ENCODE peak calls at places on chromosome 11, in eight cellular contexts. G is Right ventricle myocardium superior, D is COR-L47, O is NCI-H524, T is fibroblast of the aortic adventitia, C is retina, V is T-cell, W is iris pigment epithelial cell. S is an unnamed sample.

GRCh38 chr11:129117595-129118350 is 74.4 kb downstream of the ARHGAP32 start:
- DNase-seq in G (no peak), D (peak; percentile 62), V (peak; percentile 23), O (peak; percentile 12), C (peak; percentile 62), W (peak; percentile 76), T (peak; percentile 87), S (peak; percentile 31)

GRCh38 chr11:121071456-121072236 is 29.4 kb upstream of the TECTA start:
- DNase-seq in W (no peak), V (no peak), O (no peak), T (peak; percentile 5), G (no peak), D (no peak), C (peak; percentile 11), S (no peak)

GRCh38 chr11:12841946-12842630 is 167.0 kb upstream of the RASSF10 start:
- DNase-seq in V (no peak), G (no peak), W (peak; percentile 87), D (peak; percentile 81), T (peak; percentile 71), O (no peak), C (peak; percentile 66), S (no peak)

GRCh38 chr11:764322-765024 is 12.8 kb downstream of the GATD1 start:
- DNase-seq in D (no peak), G (no peak), O (no peak), T (no peak), C (no peak), W (no peak), V (no peak), S (no peak)

GRCh38 chr11:8839306-8839956 is 71.6 kb upstream of the AKIP1 start:
- DNase-seq in C (peak; percentile 28), T (no peak), W (no peak), O (no peak), V (no peak), G (no peak), D (no peak), S (no peak)

GRCh38 chr11:2574553-2575535 is 125.0 kb downstream of the KCNQ1OT1 start:
- DNase-seq in D (peak; percentile 50), T (no peak), V (no peak), C (no peak), G (peak; percentile 26), O (no peak), W (no peak), S (no peak)

GRCh38 chr11:134579709-134580634 is 167.9 kb upstream of the B3GAT1 start:
- DNase-seq in C (peak; percentile 28), T (no peak), G (no peak), D (peak; percentile 54), V (no peak), O (no peak), W (no peak), S (no peak)

GRCh38 chr11:61752117-61752924 is at the start of gene MYRF:
- DNase-seq in O (no peak), C (no peak), V (peak; percentile 37), W (no peak), T (no peak), G (peak; percentile 61), D (no peak), S (peak; percentile 55)

GRCh38 chr11:97893612-97894011 is 1127.1 kb upstream of the CNTN5 start:
- DNase-seq in V (no peak), D (peak; percentile 20), O (peak; percentile 51), W (no peak), T (no peak), C (no peak), G (no peak), S (no peak)

GRCh38 chr11:93807980-93808379 is 23.9 kb downstream of the MED17 start:
- DNase-seq in G (no peak), C (no peak), O (no peak), V (no peak), T (no peak), D (no peak), W (no peak), S (no peak)

GRCh38 chr11:102478660-102479245 is 26.2 kb upstream of the TMEM123 start:
- DNase-seq in G (no peak), C (no peak), V (no peak), T (no peak), O (no peak), D (no peak), W (no peak), S (no peak)

GRCh38 chr11:92870241-92870826 is 99.1 kb upstream of the MTNR1B start:
- DNase-seq in G (no peak), V (no peak), O (no peak), T (no peak), D (no peak), C (no peak), W (no peak), S (no peak)

GRCh38 chr11:1920909-1921575 is 1.5 kb downstream of the TNNT3 start:
- DNase-seq in T (no peak), G (no peak), D (no peak), W (no peak), O (no peak), V (no peak), C (no peak), S (no peak)

GRCh38 chr11:5625281-5625680 is 480 bp downstream of the TRIM34 start:
- DNase-seq in V (no peak), W (no peak), T (no peak), G (no peak), C (no peak), D (no peak), O (no peak), S (no peak)

GRCh38 chr11:13061294-13061990 is 52.3 kb downstream of the RASSF10 start:
- DNase-seq in T (peak; percentile 42), C (no peak), O (no peak), D (no peak), G (no peak), V (no peak), W (no peak), S (no peak)

GRCh38 chr11:80255021-80255420 is 814.2 kb upstream of the TENM4 start:
- DNase-seq in T (no peak), G (no peak), V (no peak), D (no peak), O (no peak), C (no peak), W (no peak), S (no peak)

GRCh38 chr11:99019676-99020075 is 1.1 kb upstream of the CNTN5 start:
- DNase-seq in D (peak; percentile 33), W (no peak), T (no peak), G (no peak), O (no peak), C (peak; percentile 79), V (no peak), S (no peak)

GRCh38 chr11:112963368-112963955 is 2.2 kb downstream of the NCAM1 start:
- DNase-seq in D (peak; percentile 77), G (no peak), W (no peak), V (no peak), C (peak; percentile 74), T (no peak), O (peak; percentile 70), S (no peak)

S was measured in effector memory CD8-positive, alpha-beta T cell.